ENCODE peak calls at places on chromosomes 2 and 18, in six cellular contexts. D is tibial nerve, O is mammary epithelial cell, B is MM.1S, Z is brain microvascular endothelial cell, P is pancreas. V is an unnamed sample. For H3K36me3, the result is how much of the 10 kb centered on the place peaks cover.

GRCh38 chr2:25340340-25340886 is 1.3 kb downstream of the DNMT3A start:
- DNase-seq in D (no peak), O (no peak), B (no peak), Z (no peak), P (peak), V (no peak)

GRCh38 chr2:226489765-226490164 is 309.9 kb downstream of the IRS1 start:
- DNase-seq in D (no peak), O (peak), B (no peak), Z (peak), P (no peak), V (peak)

GRCh38 chr2:2950403-2950952 is 427.1 kb downstream of the EIPR1 start:
- DNase-seq in D (no peak), O (no peak), B (no peak), Z (no peak), P (no peak), V (no peak)

GRCh38 chr2:226183550-226183949 is 616.1 kb downstream of the IRS1 start:
- DNase-seq in D (no peak), O (no peak), B (no peak), Z (no peak), P (no peak), V (no peak)

GRCh38 chr18:3869848-3870247 is 419.9 kb downstream of the TGIF1 start:
- DNase-seq in D (no peak), O (peak), B (no peak), Z (peak), P (no peak), V (no peak)

GRCh38 chr18:28013064-28013463 is 163.9 kb downstream of the CDH2 start:
- DNase-seq in D (no peak), O (no peak), B (no peak), Z (no peak), P (no peak), V (no peak)

GRCh38 chr2:128494307-128494639 is 175.6 kb upstream of the HS6ST1 start:
- DNase-seq in D (no peak), O (no peak), B (no peak), Z (no peak), P (no peak), V (no peak)

GRCh38 chr2:199471443-199472057 is 13.8 kb upstream of the SATB2 start:
- DNase-seq in D (no peak), O (no peak), B (peak), Z (peak), P (no peak), V (no peak)

GRCh38 chr18:31587538-31587937 is 4.1 kb upstream of the TTR start:
- DNase-seq in D (no peak), O (no peak), B (no peak), Z (no peak), P (no peak), V (no peak)

GRCh38 chr2:238466242-238466598 is 39.5 kb downstream of the ASB1 start:
- DNase-seq in D (no peak), O (no peak), B (no peak), Z (no peak), P (no peak), V (no peak)

GRCh38 chr2:65067806-65068553 is 11.8 kb downstream of the CEP68 start:
- DNase-seq in D (no peak), O (no peak), B (no peak), Z (no peak), P (no peak), V (no peak)

GRCh38 chr2:31384351-31384750 is 30.2 kb downstream of the XDH start:
- DNase-seq in D (no peak), O (peak), B (no peak), Z (peak), P (no peak), V (peak)

GRCh38 chr2:128314348-128315121 is 4.1 kb downstream of the HS6ST1 start:
- DNase-seq in D (no peak), O (no peak), B (no peak), Z (no peak), P (peak), V (no peak)

GRCh38 chr18:74499633-74500032 is 3.5 kb downstream of the CNDP2 start:
- DNase-seq in D (peak), O (peak), B (peak), Z (peak), P (peak), V (no peak)

GRCh38 chr2:238359403-238359802 is 39.1 kb downstream of the TRAF3IP1 start:
- DNase-seq in D (no peak), O (no peak), B (no peak), Z (no peak), P (no peak), V (no peak)

GRCh38 chr2:168427451-168427850 is 28.6 kb upstream of the CERS6 start:
- DNase-seq in D (no peak), O (no peak), B (no peak), Z (peak), P (no peak), V (peak)

GRCh38 chr2:44706584-44707553 is 234.6 kb upstream of the SIX3 start:
- DNase-seq in D (no peak), O (no peak), B (no peak), Z (no peak), P (no peak), V (no peak)

GRCh38 chr2:152499921-152500320 is 164.9 kb downstream of the FMNL2 start:
- DNase-seq in D (no peak), O (no peak), B (no peak), Z (peak), P (no peak), V (peak)

GRCh38 chr2:26175716-26176615 is 3.1 kb downstream of the GAREM2 start:
- DNase-seq in D (no peak), O (no peak), B (no peak), Z (no peak), P (no peak), V (no peak)

DNA sequence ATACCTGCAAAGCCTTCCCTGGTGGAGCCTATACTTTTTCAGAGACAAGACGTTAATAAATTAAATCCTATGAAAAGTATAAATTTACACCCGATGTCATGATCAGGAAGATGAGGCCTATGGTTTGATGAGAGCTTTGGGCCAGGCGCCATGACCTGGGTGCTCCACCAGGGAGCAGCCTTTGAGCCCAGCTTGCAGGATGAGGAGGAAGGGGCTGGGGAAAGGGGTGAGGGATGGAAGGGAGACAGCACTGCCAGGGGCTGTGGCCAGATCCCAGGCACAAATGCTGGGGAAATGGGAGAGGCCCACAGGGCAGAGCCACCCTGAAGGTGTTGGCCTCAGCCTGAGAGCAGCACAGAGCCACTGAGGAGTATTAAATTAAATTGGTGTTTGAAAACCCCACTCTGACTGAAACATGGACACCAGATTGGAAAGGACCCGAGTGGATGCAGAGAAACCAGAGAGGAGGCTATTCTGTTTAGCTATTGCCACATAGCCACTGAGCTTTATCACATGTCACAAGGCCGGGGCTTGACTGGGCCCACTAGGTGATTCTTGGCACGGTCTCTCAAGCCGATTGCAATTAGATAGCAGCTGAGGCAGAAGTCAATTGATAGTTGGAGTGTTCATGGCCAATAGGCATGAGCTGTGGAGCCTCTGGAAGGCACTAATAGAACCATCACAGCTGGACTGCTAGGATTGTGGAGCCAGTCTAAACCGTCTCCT is 9.6 kb upstream of the FAHD2A start:
- DNase-seq in D (no peak), O (no peak), B (no peak), Z (no peak), P (no peak), V (no peak)
- TF ChIP-seq CTCF in D (no peak), O (no peak), B (peak), Z (peak), P (no peak), V (peak)

DNA sequence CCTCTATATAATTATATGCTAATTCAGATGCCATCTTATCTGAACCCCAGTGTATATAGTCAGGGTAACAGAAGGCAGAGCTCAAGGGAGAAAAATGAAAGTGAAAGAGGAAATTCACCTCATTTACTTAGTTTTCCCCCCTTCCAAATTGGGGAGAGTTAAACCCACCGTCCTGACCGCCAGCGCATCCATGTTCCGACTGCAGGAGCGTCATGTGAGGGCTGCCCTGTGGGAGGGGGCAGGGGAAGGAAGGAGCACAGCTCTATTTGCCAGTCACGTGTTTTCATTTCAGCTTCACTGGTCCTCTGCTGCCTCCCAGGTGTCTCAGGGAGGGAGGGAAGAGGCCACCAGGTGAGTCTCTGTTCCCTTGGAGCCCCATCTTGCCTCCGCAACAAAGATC is 13.2 kb downstream of the CNNM4 start:
- DNase-seq in D (no peak), O (no peak), B (peak), Z (no peak), P (no peak), V (no peak)
- H3K4me3 ChIP-seq in D (peak), O (peak), B (peak), Z (no peak), P (no peak), V (peak)

DNA sequence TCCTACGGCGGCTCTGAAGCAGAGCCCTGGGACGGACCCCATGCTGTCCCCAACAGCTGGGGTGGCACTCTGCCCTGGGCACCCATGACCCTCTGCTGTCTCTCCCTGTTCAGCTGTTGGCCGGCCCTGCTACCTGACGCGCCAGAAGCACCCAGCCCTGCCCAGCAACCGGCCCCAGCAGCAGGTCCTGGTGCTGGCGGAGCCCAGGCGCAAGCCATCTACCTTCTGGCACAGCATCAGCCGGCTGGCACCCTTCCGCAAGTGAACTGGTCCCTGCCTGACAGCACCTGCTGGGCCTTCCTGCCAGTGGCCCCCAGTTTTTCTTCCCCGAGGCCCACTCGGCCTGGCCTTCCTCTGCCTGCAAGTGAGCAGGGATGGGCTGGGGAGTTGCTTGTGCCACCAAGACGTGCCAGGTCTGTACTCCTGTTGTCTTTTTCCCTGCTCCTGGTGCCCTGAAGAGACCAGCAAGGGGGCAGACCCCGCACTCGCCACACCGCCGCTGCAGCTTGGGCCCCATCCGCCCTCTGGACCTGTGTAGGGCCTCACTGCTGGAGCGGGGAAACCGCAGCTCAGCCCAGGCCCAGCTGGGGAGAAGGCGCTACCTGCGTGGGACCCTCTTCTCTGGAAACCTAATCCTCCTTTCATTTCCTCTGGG is 47.2 kb downstream of the FAM168B start:
- DNase-seq in D (no peak), O (no peak), B (no peak), Z (no peak), P (no peak), V (no peak)
- H3K36me3 ChIP-seq in D (under half), O (under half), B (under half), Z (under half), P (under half), V (under half)

GRCh38 chr2:111134082-111134481 is 13.4 kb downstream of the BCL2L11 start:
- DNase-seq in D (no peak), O (no peak), B (no peak), Z (no peak), P (no peak), V (no peak)

GRCh38 chr2:111135237-111135909 is 14.7 kb downstream of the BCL2L11 start:
- DNase-seq in D (no peak), O (no peak), B (no peak), Z (no peak), P (no peak), V (no peak)

GRCh38 chr2:111138834-111139233 is 18.1 kb downstream of the BCL2L11 start:
- DNase-seq in D (no peak), O (no peak), B (no peak), Z (no peak), P (no peak), V (no peak)

GRCh38 chr2:111133603-111134002 is 12.9 kb downstream of the BCL2L11 start:
- DNase-seq in D (no peak), O (no peak), B (no peak), Z (no peak), P (no peak), V (no peak)

DNA sequence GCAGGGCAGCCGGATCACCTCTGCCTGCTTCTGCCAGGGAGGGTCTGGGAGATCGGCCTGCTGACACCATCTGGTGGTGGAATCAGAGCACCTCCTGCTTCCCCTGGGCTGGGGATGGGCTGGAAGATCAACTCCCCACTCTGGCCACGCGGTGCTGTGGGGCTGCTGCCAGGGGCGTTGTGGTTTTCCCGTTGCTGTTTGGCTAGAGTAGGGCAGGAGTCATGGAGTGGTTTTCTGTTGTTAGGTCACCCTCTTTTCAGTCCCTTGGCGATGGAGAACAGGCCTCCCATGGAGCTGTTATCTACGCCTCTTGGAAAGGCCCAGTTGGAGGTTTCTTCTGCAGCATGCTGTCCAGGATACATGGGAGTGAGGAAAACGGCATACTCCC is 15.2 kb downstream of the BCL2L11 start:
- DNase-seq in D (no peak), O (no peak), B (no peak), Z (peak), P (no peak), V (no peak)
- TF ChIP-seq CTCF in D (no peak), O (peak), B (no peak), Z (peak), P (no peak), V (no peak)

DNA sequence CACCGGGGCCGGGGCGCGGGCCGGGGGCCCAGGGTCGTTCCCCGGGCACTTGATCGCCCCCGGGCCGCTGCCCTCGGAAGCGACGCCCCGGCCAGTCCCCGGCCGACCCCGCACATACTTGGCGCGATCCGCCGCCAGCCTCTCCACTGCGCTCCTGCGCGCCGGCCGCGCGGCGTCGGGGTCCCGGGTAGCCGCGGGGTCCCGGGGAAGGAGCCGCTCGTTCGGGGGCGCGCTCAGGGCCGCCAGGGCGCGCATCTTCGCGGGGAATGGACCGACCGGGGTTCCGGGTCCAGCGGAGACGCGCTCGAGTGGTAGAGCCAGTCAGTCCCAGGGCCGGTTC is 204 bp downstream of the FAM110C start:
- DNase-seq in D (no peak), O (no peak), B (no peak), Z (no peak), P (no peak), V (no peak)
- H3K4me3 ChIP-seq in D (peak), O (peak), B (no peak), Z (no peak), P (peak), V (peak)

GRCh38 chr18:42086288-42086687 is 131.3 kb downstream of the PIK3C3 start:
- DNase-seq in D (no peak), O (peak), B (no peak), Z (peak), P (no peak), V (no peak)

GRCh38 chr18:42078711-42079110 is 123.7 kb downstream of the PIK3C3 start:
- DNase-seq in D (no peak), O (no peak), B (no peak), Z (peak), P (no peak), V (no peak)

GRCh38 chr18:42087876-42088275 is 132.8 kb downstream of the PIK3C3 start:
- DNase-seq in D (no peak), O (no peak), B (no peak), Z (no peak), P (no peak), V (no peak)

GRCh38 chr18:42087195-42087594 is 132.2 kb downstream of the PIK3C3 start:
- DNase-seq in D (no peak), O (no peak), B (no peak), Z (no peak), P (no peak), V (no peak)

GRCh38 chr18:42082415-42083234 is 127.6 kb downstream of the PIK3C3 start:
- DNase-seq in D (no peak), O (no peak), B (no peak), Z (no peak), P (no peak), V (no peak)
- H3K36me3 ChIP-seq in D (under half), O (under half), B (under half), Z (under half), P (under half), V (under half)

GRCh38 chr2:170601489-170601888 is 113.6 kb upstream of the SP5 start:
- DNase-seq in D (no peak), O (no peak), B (no peak), Z (no peak), P (no peak), V (no peak)
- TF ChIP-seq CTCF in D (no peak), O (no peak), B (no peak), Z (no peak), P (no peak), V (no peak)

DNA sequence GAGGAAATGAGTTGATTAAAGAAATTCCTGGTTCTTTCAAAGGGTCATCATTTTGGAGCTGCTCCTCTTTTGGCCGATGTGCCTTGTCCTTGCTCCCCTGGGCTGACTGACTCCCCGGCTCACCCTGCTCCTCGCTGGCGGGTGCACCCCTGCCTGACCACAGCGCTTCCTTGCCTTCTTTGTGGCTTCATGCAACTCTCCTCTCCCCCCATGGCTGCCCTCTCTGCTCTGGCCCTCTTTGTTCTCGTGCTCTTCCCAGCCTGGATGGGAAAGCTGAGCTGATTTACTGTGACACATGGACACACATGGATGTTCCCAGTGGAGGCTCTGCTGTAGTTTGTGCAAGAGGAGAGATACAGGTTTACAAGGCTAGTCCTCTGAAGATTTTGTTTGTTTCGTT is 234.6 kb downstream of the HAUS1 start:
- DNase-seq in D (no peak), O (no peak), B (no peak), Z (no peak), P (no peak), V (no peak)
- H3K4me3 ChIP-seq in D (no peak), O (no peak), B (no peak), Z (no peak), P (no peak), V (no peak)

V was measured in kidney epithelial cell.